ENCODE peak calls at places on chromosomes 2 and 18, in eight cellular contexts. M, N, A, B, U, G, F and J are unnamed samples.

GRCh38 chr2:239278941-239279365 is 121.9 kb downstream of the HDAC4 start:
- DNase-seq in M (peak; percentile 44), N (no peak), A (no peak), B (no peak), U (peak; percentile 80), G (no peak), F (no peak), J (no peak)

GRCh38 chr2:207594245-207594644 is 30.9 kb downstream of the METTL21A start:
- DNase-seq in M (no peak), N (no peak), A (no peak), B (no peak), U (no peak), G (no peak), F (no peak), J (no peak)

GRCh38 chr2:109421101-109421500 is 192.7 kb downstream of the SEPTIN10 start:
- DNase-seq in M (no peak), N (no peak), A (no peak), B (no peak), U (no peak), G (peak; percentile 62), F (no peak), J (no peak)

GRCh38 chr2:159706385-159706980 is 5.8 kb upstream of the MARCHF7 start:
- DNase-seq in M (peak; percentile 60), N (no peak), A (no peak), B (no peak), U (no peak), G (no peak), F (no peak), J (no peak)

GRCh38 chr2:96556441-96557330 is 20.1 kb downstream of the ARID5A start:
- DNase-seq in M (peak; percentile 92), N (no peak), A (no peak), B (no peak), U (peak; percentile 91), G (no peak), F (no peak), J (no peak)

GRCh38 chr2:110793034-110793433 is 60.7 kb downstream of the ACOXL start:
- DNase-seq in M (no peak), N (no peak), A (no peak), B (no peak), U (no peak), G (no peak), F (no peak), J (no peak)

GRCh38 chr2:48341556-48342133 is 188.3 kb upstream of the STON1 start:
- DNase-seq in M (peak; percentile 31), N (no peak), A (no peak), B (no peak), U (no peak), G (no peak), F (no peak), J (no peak)

GRCh38 chr18:48955528-48956261 is 4.9 kb upstream of the SMAD7 start:
- DNase-seq in M (peak; percentile 79), N (no peak), A (no peak), B (peak; percentile 61), U (peak; percentile 97), G (peak; percentile 77), F (no peak), J (no peak)

GRCh38 chr18:51447351-51447896 is 249.9 kb upstream of the MEX3C start:
- DNase-seq in M (no peak), N (peak; percentile 13), A (no peak), B (no peak), U (no peak), G (peak; percentile 19), F (no peak), J (no peak)

GRCh38 chr2:112465373-112465772 is 16.6 kb upstream of the TTL start:
- DNase-seq in M (peak; percentile 44), N (no peak), A (no peak), B (no peak), U (peak; percentile 64), G (no peak), F (no peak), J (no peak)

GRCh38 chr2:156955701-156956100 is 301.8 kb upstream of the GALNT5 start:
- DNase-seq in M (no peak), N (no peak), A (no peak), B (no peak), U (no peak), G (no peak), F (no peak), J (no peak)

GRCh38 chr2:202035089-202035940 is 1.7 kb downstream of the FZD7 start:
- DNase-seq in M (peak; percentile 69), N (peak; percentile 89), A (no peak), B (no peak), U (peak; percentile 90), G (peak; percentile 48), F (no peak), J (no peak)

GRCh38 chr2:156708051-156708450 is 271.9 kb downstream of the GPD2 start:
- DNase-seq in M (no peak), N (no peak), A (no peak), B (no peak), U (no peak), G (no peak), F (no peak), J (no peak)